ENCODE peak calls at places on chromosomes 13 and 19, in six cellular contexts. V is PC-3, I is hepatocyte, R is HCT116, H is neural progenitor cell, S is OCI-LY7. W is an unnamed sample.
A peak's percentile ranks its signal among the peaks of the same experiment; 100 is the strongest.

GRCh38 chr13:97977376-97977705 is 23.9 kb downstream of the IPO5 start:
- DNase-seq in V (peak; percentile 4), I (no peak), R (no peak), H (no peak), S (no peak), W (no peak)

GRCh38 chr19:12346896-12347295 is 13.5 kb upstream of the ZNF563 start:
- DNase-seq in V (no peak), I (no peak), R (no peak), H (no peak), S (peak; percentile 60), W (peak; percentile 27)

GRCh38 chr19:24159707-24160106 is 72.7 kb downstream of the ZNF254 start:
- DNase-seq in V (peak; percentile 49), I (peak; percentile 25), R (no peak), H (no peak), S (peak; percentile 19), W (no peak)

GRCh38 chr19:53906211-53907192 is 2.6 kb upstream of the CACNG7 start:
- DNase-seq in V (peak; percentile 39), I (peak; percentile 56), R (no peak), H (peak; percentile 71), S (peak; percentile 33), W (no peak)

GRCh38 chr19:18418725-18419194 is 438 bp upstream of the SSBP4 start:
- DNase-seq in V (no peak), I (no peak), R (no peak), H (no peak), S (no peak), W (no peak)

GRCh38 chr19:33080761-33081681 is at the start of gene GPATCH1:
- DNase-seq in V (peak; percentile 82), I (peak; percentile 94), R (peak; percentile 71), H (peak; percentile 95), S (peak; percentile 82), W (peak; percentile 84)

GRCh38 chr19:34265221-34265650 is 10.9 kb downstream of the GARRE1 start:
- DNase-seq in V (no peak), I (no peak), R (no peak), H (no peak), S (no peak), W (no peak)

GRCh38 chr19:18254546-18255500 is 19.4 kb downstream of the IQCN start:
- DNase-seq in V (peak; percentile 31), I (no peak), R (no peak), H (no peak), S (peak; percentile 82), W (peak; percentile 37)

GRCh38 chr13:50080158-50080855 is 65.1 kb downstream of the KCNRG start:
- DNase-seq in V (no peak), I (peak; percentile 43), R (no peak), H (peak; percentile 41), S (peak; percentile 57), W (peak; percentile 7)

GRCh38 chr19:17448190-17448967 is at the start of gene TMEM221:
- DNase-seq in V (peak; percentile 54), I (peak; percentile 79), R (no peak), H (peak; percentile 83), S (peak; percentile 18), W (no peak)

GRCh38 chr19:14198384-14199376 is 7.3 kb downstream of the ADGRL1 start:
- DNase-seq in V (no peak), I (peak; percentile 15), R (no peak), H (no peak), S (peak; percentile 40), W (no peak)

GRCh38 chr19:3336680-3337523 is 29.5 kb upstream of the NFIC start:
- DNase-seq in V (no peak), I (peak; percentile 84), R (no peak), H (no peak), S (no peak), W (no peak)

GRCh38 chr19:17579523-17580244 is 24.2 kb downstream of the COLGALT1 start:
- DNase-seq in V (peak; percentile 58), I (peak; percentile 46), R (peak; percentile 90), H (peak; percentile 73), S (peak; percentile 91), W (no peak)

GRCh38 chr13:50691682-50692263 is 151.7 kb downstream of the DLEU7 start:
- DNase-seq in V (peak; percentile 60), I (no peak), R (no peak), H (no peak), S (no peak), W (no peak)

GRCh38 chr13:113076681-113077401 is 28.8 kb upstream of the F7 start:
- DNase-seq in V (no peak), I (no peak), R (no peak), H (no peak), S (no peak), W (no peak)

GRCh38 chr19:16940626-16941025 is 51.8 kb downstream of the F2RL3 start:
- DNase-seq in V (no peak), I (no peak), R (no peak), H (no peak), S (no peak), W (no peak)

GRCh38 chr13:113855931-113856715 is 7.8 kb downstream of the GAS6 start:
- DNase-seq in V (no peak), I (no peak), R (no peak), H (no peak), S (no peak), W (peak; percentile 30)

GRCh38 chr19:4557186-4557970 is 2.1 kb downstream of the SEMA6B start:
- DNase-seq in V (peak; percentile 59), I (peak; percentile 12), R (no peak), H (no peak), S (peak; percentile 16), W (no peak)

DNA sequence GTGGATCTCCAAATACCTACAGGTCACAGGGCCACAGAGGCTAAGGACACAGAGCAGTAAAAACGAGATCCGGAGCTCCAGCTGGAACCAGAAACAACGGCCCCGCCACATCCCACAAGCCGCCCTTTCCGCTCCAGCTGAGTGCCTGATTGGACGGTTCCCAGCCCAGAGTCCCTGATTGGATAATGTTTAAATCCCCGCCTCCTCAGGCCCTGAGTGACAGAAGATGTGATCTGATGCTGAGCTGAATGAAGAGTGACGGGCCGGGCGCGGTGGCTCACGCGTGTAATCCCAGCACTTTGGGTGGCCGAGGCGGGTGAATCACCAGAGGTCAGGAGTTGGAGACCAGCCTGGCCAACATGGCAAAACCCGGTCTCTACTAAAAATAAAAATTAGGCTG is at the start of gene ZNF99:
- DNase-seq in V (no peak), I (no peak), R (no peak), H (no peak), S (no peak), W (peak; percentile 13)
- H3K9me3 ChIP-seq in V (peaks cover 20% of the 10 kb centered on the region), I (no peaks in the 10 kb centered on the region), R (peaks cover 10% of the 10 kb centered on the region), H (peaks cover 24% of the 10 kb centered on the region), S (no peaks in the 10 kb centered on the region), W (no peaks in the 10 kb centered on the region)

DNA sequence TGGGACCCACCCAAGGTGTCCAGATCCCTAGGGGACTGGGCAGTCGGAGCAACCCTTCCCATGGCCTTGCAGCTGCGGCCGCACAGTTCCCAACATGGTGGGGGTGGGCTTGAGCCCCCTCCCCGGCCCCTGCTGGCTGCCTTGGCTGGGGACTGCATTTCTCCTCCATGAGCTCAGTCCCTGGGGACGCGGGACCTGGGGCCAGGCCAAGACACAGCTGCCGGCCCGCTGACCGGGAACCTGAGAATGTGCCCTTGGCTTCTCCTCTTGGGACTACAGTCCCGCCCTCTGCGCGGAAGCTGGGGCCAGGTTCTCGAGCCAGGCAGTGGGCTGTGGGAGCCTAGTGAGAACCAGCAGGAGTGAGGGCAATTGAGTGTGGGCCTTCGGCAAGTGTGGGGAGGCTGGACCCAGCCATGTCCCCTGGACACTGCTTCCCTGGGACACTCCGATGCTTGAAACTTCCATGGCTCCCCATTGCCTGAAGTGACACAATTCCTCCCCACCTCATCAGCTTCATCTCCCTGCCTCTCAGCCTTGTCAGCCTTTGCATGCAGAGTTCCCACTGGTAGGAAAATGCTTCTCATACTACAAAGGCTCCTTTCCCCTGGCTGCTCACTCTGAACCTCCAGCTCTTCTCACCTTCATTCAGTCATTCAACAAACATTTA is 13.1 kb upstream of the NOTCH3 start:
- DNase-seq in V (no peak), I (no peak), R (no peak), H (no peak), S (no peak), W (no peak)
- TF ChIP-seq EZH2phosphoT487 in V (no peak), I (no peak), R (no peak), H (no peak), S (no peak), W (no peak)

GRCh38 chr13:35925669-35926068 is 205.5 kb downstream of the DCLK1 start:
- DNase-seq in V (no peak), I (no peak), R (no peak), H (no peak), S (no peak), W (no peak)
- TF ChIP-seq CTCF in V (no peak), I (no peak), R (no peak), H (no peak), S (no peak), W (no peak)

GRCh38 chr19:49261602-49262001 is 63.4 kb downstream of the SLC6A16 start:
- DNase-seq in V (no peak), I (no peak), R (no peak), H (no peak), S (no peak), W (no peak)

GRCh38 chr19:49256691-49257090 is 68.3 kb downstream of the SLC6A16 start:
- DNase-seq in V (no peak), I (no peak), R (no peak), H (no peak), S (no peak), W (no peak)

GRCh38 chr19:49249933-49250332 is 75.1 kb downstream of the SLC6A16 start:
- DNase-seq in V (no peak), I (no peak), R (no peak), H (no peak), S (no peak), W (no peak)

DNA sequence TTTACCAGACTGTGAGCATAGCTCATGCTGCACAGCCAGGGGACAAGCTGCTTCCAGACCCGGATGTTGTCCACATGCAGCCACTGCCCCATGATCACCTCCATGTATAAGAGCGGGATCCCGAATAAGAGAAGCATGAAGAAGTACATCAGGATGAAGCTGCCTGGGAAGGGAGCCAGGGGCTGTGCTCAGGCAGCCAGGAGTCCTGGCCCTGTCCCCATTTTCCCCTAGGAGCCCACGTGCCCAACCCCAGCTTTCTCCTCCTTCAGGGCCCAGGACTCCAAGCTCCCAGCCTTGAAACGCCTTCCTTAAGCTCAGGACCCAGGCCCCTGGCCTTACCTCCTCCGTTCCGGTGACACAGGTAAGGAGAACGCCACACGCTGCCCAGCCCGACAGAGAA is 69.3 kb downstream of the SLC6A16 start:
- DNase-seq in V (no peak), I (no peak), R (no peak), H (no peak), S (no peak), W (no peak)
- H3K9me3 ChIP-seq in V (peaks cover 11% of the 10 kb centered on the region), I (no peaks in the 10 kb centered on the region), R (peaks cover 10% of the 10 kb centered on the region), H (peaks cover 6% of the 10 kb centered on the region), S (peaks cover 15% of the 10 kb centered on the region), W (no peaks in the 10 kb centered on the region)

GRCh38 chr19:2059422-2060201 is 8.6 kb upstream of the MKNK2 start:
- DNase-seq in V (peak; percentile 81), I (peak; percentile 86), R (peak; percentile 83), H (peak; percentile 70), S (no peak), W (no peak)
- TF ChIP-seq EZH2phosphoT487 in V (peak; percentile 76), I (no peak), R (no peak), H (no peak), S (no peak), W (no peak)